ENCODE peak calls at places on chromosomes 13 and 19, in nine cellular contexts. P is breast epithelium, T is aorta, X is heart right ventricle, N is colonic mucosa, J is thoracic aorta, M is Karpas-422, F is uterus, D is ascending aorta. E is an unnamed sample. For H3K4me1 and H3K36me3, the result is how much of the 10 kb centered on the place peaks cover.

GRCh38 chr13:99208845-99209527 is 8.3 kb downstream of the UBAC2 start:
- DNase-seq in F (no peak), M (no peak), T (no peak), X (no peak), D (no peak), P (no peak), J (no peak), N (no peak), E (no peak)

GRCh38 chr19:16026131-16026530 is 50.2 kb upstream of the TPM4 start:
- DNase-seq in D (no peak), P (no peak), T (peak), J (no peak), M (no peak), N (no peak), F (no peak), X (no peak), E (no peak)

GRCh38 chr19:56718231-56718630 is 46.7 kb upstream of the ZNF835 start:
- DNase-seq in M (no peak), X (no peak), N (no peak), P (no peak), T (no peak), J (no peak), F (no peak), D (no peak), E (no peak)

GRCh38 chr13:61013782-61014181 is 401.9 kb downstream of the PCDH20 start:
- DNase-seq in M (no peak), N (no peak), J (no peak), T (no peak), D (no peak), F (no peak), X (no peak), P (no peak), E (no peak)

GRCh38 chr19:48393559-48394330 is at the start of gene GRIN2D:
- DNase-seq in P (no peak), M (no peak), T (no peak), X (no peak), F (no peak), J (no peak), D (no peak), N (no peak), E (no peak)

GRCh38 chr13:80716610-80717081 is 375.7 kb upstream of the SPRY2 start:
- DNase-seq in J (no peak), T (peak), F (peak), D (no peak), P (no peak), X (peak), M (no peak), N (no peak), E (no peak)

GRCh38 chr19:6551607-6552450 is 21.0 kb downstream of the TNFSF9 start:
- DNase-seq in F (no peak), X (peak), M (peak), N (no peak), J (no peak), D (no peak), P (no peak), T (no peak), E (peak)

GRCh38 chr19:651991-652390 is 11.0 kb downstream of the RNF126 start:
- DNase-seq in M (no peak), J (no peak), N (no peak), T (no peak), F (no peak), P (no peak), D (no peak), X (no peak), E (no peak)

GRCh38 chr19:58356236-58356970 is 3.1 kb upstream of the A1BG start:
- DNase-seq in X (no peak), N (no peak), J (no peak), F (no peak), T (no peak), P (no peak), M (no peak), D (no peak), E (peak)

GRCh38 chr19:3482507-3483225 is 575 bp downstream of the SMIM44 start:
- DNase-seq in F (no peak), J (no peak), T (no peak), M (no peak), P (no peak), X (no peak), D (no peak), N (peak), E (no peak)

GRCh38 chr13:33751151-33751550 is 66.8 kb upstream of the RFC3 start:
- DNase-seq in J (no peak), F (no peak), M (no peak), X (no peak), D (no peak), N (no peak), P (no peak), T (no peak), E (no peak)

DNA sequence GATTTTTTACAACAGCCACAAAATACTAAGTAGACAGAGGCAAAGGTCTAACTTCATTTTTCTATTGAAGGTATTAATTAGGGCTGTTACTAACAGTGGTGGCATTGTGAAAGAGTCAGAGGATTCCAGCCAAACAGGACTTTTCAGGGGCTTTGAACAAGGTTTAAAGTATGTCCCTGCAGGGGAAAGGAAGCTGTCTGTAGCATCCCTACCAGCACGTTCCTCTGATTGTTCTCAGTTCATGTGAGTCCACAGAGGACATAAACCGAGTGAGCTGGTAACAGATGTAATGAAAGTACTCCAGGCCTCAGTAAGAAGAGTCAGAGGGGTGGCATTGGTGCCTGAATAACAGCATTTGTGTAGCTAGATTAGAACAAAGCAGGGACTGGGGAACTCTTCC is 15.3 kb upstream of the SPATA13 start:
- DNase-seq in P (no peak), X (no peak), J (no peak), M (no peak), T (no peak), D (no peak), F (no peak), N (no peak), E (no peak)
- H3K4me1 ChIP-seq in P (under half), X (under half), J (under half), M (under half), T (under half), D (under half), F (under half), N (under half), E (under half)

DNA sequence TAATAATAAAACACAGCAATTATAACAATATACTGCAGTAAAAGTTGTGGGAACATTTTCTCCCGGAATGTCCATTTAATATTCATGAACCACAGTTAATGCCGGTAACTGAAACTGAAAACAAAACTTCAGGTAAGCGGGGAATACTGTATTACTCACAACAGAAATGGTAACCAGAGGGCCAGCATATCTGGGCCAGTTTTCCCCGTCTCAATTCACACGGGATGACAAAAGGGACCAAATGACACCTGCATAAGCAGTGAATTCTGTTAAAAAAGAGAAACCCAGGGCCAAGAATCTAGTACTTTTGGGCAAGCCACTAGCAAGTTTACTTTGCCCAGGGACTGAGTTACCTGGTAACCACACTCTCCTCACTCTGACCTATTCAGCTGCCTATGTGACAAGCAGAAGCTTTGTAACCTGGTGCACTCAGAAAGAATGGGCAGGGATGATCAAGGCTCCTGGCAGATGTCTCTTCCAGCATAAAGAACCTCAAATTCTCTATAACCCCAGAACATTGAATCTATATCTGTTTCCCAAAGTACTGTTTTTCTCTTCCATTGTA is 1171.2 kb downstream of the DIAPH3 start:
- DNase-seq in J (no peak), M (no peak), D (no peak), F (no peak), T (no peak), P (no peak), X (no peak), N (no peak), E (no peak)
- H3K36me3 ChIP-seq in J (under half), M (under half), D (under half), F (under half), T (under half), P (under half), X (under half), N (under half), E (under half)

GRCh38 chr13:50463662-50464061 is 379.8 kb downstream of the DLEU7 start:
- DNase-seq in F (no peak), P (no peak), N (no peak), M (no peak), T (no peak), X (no peak), D (no peak), J (no peak), E (no peak)
- H3K27ac ChIP-seq in F (no peak), P (no peak), N (no peak), M (no peak), T (no peak), X (no peak), D (no peak), J (no peak), E (no peak)

GRCh38 chr19:18479964-18480723 is 41.7 kb downstream of the ELL start:
- DNase-seq in X (no peak), M (no peak), N (peak), P (peak), F (peak), D (peak), J (peak), T (peak), E (no peak)
- H3K4me1 ChIP-seq in X (half or more), M (under half), N (under half), P (under half), F (under half), D (under half), J (half or more), T (under half), E (under half)

GRCh38 chr13:45297456-45298205 is 43.4 kb downstream of the TPT1 start:
- DNase-seq in F (no peak), X (no peak), M (no peak), J (no peak), T (no peak), N (no peak), D (no peak), P (no peak), E (no peak)

GRCh38 chr13:45298206-45298505 is 42.8 kb downstream of the TPT1 start:
- DNase-seq in F (no peak), P (no peak), X (no peak), T (no peak), D (no peak), N (no peak), J (no peak), M (no peak), E (no peak)

GRCh38 chr13:45301263-45301662 is 39.7 kb downstream of the TPT1 start:
- DNase-seq in N (no peak), D (no peak), P (no peak), F (no peak), J (no peak), M (no peak), X (no peak), T (no peak), E (no peak)

GRCh38 chr13:45299194-45299593 is 41.8 kb downstream of the TPT1 start:
- DNase-seq in D (peak), P (no peak), M (no peak), J (no peak), X (no peak), N (no peak), F (no peak), T (no peak), E (no peak)

GRCh38 chr13:45300190-45300985 is 40.6 kb downstream of the TPT1 start:
- DNase-seq in X (no peak), F (no peak), D (no peak), M (peak), T (no peak), N (no peak), J (no peak), P (no peak), E (no peak)
- H3K36me3 ChIP-seq in X (under half), F (under half), D (under half), M (under half), T (under half), N (under half), J (under half), P (under half), E (under half)

DNA sequence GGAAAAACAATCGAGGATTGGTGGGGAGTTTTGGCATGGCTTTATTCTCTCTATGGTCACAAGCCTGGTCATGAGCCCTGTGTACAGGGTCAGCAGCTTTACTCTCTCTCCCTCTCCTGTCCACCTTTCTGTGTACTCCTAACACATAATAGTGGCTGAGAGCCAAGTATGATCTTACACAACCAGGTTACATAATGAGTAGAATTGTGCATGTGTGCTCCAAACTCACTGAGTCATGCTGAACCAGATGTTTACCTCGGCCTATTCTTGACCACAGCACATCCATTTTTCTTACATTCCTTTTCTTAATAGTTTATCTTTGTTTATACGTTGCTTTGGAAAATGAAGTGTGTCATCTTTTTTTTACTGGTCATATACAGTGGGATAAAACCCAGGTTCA is 53.1 kb downstream of the ZNF254 start:
- DNase-seq in N (no peak), T (no peak), P (no peak), X (no peak), M (no peak), F (no peak), J (no peak), D (no peak), E (no peak)
- H3K27ac ChIP-seq in N (no peak), T (no peak), P (peak), X (no peak), M (no peak), F (no peak), J (no peak), D (no peak), E (no peak)

DNA sequence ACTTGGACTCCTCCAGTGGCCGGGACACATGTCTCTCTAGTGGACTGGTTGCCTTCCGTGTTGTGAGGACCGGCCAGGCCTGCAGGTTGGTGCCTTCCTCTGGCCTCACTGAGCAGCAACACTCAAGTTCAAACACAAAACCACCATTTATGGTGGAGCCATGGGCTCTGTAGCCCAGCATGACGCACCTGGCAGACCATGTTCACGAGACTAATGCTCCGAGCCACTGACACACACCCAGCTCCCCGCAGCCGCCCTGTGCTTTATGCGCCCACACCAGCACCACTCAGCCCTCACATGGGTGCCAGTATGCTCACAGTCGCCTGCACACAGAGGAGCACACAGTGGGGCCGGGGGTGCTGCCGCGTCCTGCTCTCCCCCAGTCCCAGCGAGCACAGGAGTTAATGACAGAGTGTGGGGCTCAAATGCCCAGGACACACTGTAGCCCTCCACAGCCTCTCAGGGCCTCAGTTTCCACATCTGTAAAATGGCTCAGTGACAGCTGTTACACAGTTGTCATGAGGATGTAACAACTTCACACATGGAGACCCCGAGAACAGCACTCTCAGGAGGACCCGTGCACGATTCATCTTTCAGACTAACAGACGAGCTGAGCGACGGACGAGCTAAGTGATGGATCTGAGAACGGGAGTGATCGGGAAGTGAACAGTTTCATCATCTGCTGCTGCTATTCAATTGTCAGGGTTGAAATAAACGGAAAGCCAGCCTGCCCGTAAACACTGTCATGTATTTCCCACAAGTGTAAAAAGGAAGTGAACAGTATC is 7.8 kb downstream of the GAS6 start:
- DNase-seq in M (no peak), F (no peak), X (no peak), D (no peak), N (no peak), P (peak), T (peak), J (no peak), E (no peak)
- H3K4me1 ChIP-seq in M (under half), F (under half), X (half or more), D (half or more), N (half or more), P (under half), T (under half), J (under half), E (under half)

DNA sequence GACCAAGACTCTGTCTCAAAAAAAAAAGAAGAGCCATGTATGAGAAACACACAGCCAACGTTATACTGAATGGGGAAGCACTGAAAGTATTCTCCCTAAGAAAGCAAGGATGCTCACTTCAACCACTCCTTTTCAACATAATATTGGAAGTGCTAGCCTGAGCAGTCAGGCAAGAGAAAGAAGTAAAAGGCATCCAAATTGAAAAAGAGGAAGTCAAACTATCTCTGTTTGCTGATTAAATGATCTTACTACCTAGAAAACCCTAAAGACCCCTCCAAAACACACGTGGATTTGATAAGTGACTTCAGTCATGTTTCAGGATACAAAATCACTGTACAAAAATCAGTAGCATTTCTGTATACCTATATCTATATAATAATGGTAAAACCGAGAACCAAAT is 16.2 kb downstream of the WBP4 start:
- DNase-seq in F (no peak), D (no peak), P (no peak), M (no peak), X (no peak), N (no peak), J (no peak), T (no peak), E (no peak)
- H3K36me3 ChIP-seq in F (under half), D (half or more), P (under half), M (under half), X (half or more), N (under half), J (under half), T (under half), E (under half)

E was measured in CD8-positive, alpha-beta T cell.